ENCODE peak calls at places on chromosome 5, in six cellular contexts. D, V, Q, S, N and F are unnamed samples.

GRCh38 chr5:168311061-168311566 is 19.7 kb downstream of the WWC1 start:
- DNase-seq in D (no peak), V (no peak), Q (no peak), S (no peak), N (no peak), F (no peak)

GRCh38 chr5:38621331-38621730 is 64.9 kb upstream of the LIFR start:
- DNase-seq in D (no peak), V (no peak), Q (no peak), S (no peak), N (no peak), F (no peak)

GRCh38 chr5:123439616-123440153 is 16.5 kb upstream of the CEP120 start:
- DNase-seq in D (no peak), V (no peak), Q (no peak), S (no peak), N (no peak), F (peak; percentile 47)

GRCh38 chr5:108681079-108681921 is 66.4 kb upstream of the FER start:
- DNase-seq in D (peak; percentile 54), V (no peak), Q (peak; percentile 18), S (peak; percentile 24), N (no peak), F (peak; percentile 91)

GRCh38 chr5:56313596-56313995 is 80.5 kb upstream of the ANKRD55 start:
- DNase-seq in D (no peak), V (no peak), Q (no peak), S (no peak), N (no peak), F (no peak)

GRCh38 chr5:132504746-132505145 is 14.2 kb upstream of the IRF1 start:
- DNase-seq in D (no peak), V (no peak), Q (no peak), S (no peak), N (no peak), F (no peak)

GRCh38 chr5:35316611-35317307 is 86.5 kb upstream of the PRLR start:
- DNase-seq in D (no peak), V (peak; percentile 63), Q (no peak), S (no peak), N (peak; percentile 37), F (no peak)

GRCh38 chr5:178113141-178113787 is at the start of gene N4BP3:
- DNase-seq in D (peak; percentile 46), V (no peak), Q (peak; percentile 94), S (peak; percentile 39), N (peak; percentile 87), F (peak; percentile 47)

GRCh38 chr5:149789835-149790234 is 59.7 kb downstream of the PPARGC1B start:
- DNase-seq in D (no peak), V (no peak), Q (no peak), S (no peak), N (no peak), F (no peak)

GRCh38 chr5:172901788-172902496 is 57.3 kb upstream of the RPL26L1 start:
- DNase-seq in D (no peak), V (no peak), Q (no peak), S (no peak), N (no peak), F (peak; percentile 92)

GRCh38 chr5:164504141-164504772 is 998.8 kb downstream of the MAT2B start:
- DNase-seq in D (peak; percentile 49), V (no peak), Q (peak; percentile 1), S (peak; percentile 49), N (peak; percentile 22), F (peak; percentile 81)

GRCh38 chr5:18967637-18968036 is 1020.4 kb downstream of the CDH18 start:
- DNase-seq in D (no peak), V (no peak), Q (no peak), S (no peak), N (no peak), F (no peak)

GRCh38 chr5:132905938-132906337 is 32.5 kb downstream of the LEAP2 start:
- DNase-seq in D (peak; percentile 36), V (no peak), Q (no peak), S (no peak), N (no peak), F (peak; percentile 74)

GRCh38 chr5:98656106-98656795 is 117.2 kb upstream of the RGMB start:
- DNase-seq in D (no peak), V (no peak), Q (no peak), S (no peak), N (no peak), F (peak; percentile 64)

GRCh38 chr5:113278976-113279375 is 155.8 kb downstream of the TSSK1B start:
- DNase-seq in D (peak; percentile 76), V (no peak), Q (no peak), S (no peak), N (peak; percentile 9), F (peak; percentile 67)

GRCh38 chr5:57524661-57525060 is 42.0 kb upstream of the ACTBL2 start:
- DNase-seq in D (no peak), V (no peak), Q (no peak), S (no peak), N (no peak), F (peak; percentile 38)

GRCh38 chr5:175658299-175659145 is 651 bp downstream of the HRH2 start:
- DNase-seq in D (peak; percentile 32), V (no peak), Q (no peak), S (no peak), N (peak; percentile 52), F (no peak)

GRCh38 chr5:76204191-76204590 is 121.0 kb downstream of the SV2C start:
- DNase-seq in D (no peak), V (no peak), Q (no peak), S (no peak), N (no peak), F (no peak)

GRCh38 chr5:11527994-11528393 is 376.3 kb downstream of the CTNND2 start:
- DNase-seq in D (no peak), V (no peak), Q (no peak), S (peak; percentile 70), N (no peak), F (no peak)

GRCh38 chr5:6829150-6829784 is 116.0 kb downstream of the TENT4A start:
- DNase-seq in D (no peak), V (no peak), Q (peak; percentile 12), S (no peak), N (peak; percentile 77), F (no peak)

GRCh38 chr5:1544294-1545010 is 20.7 kb upstream of the LPCAT1 start:
- DNase-seq in D (no peak), V (peak; percentile 70), Q (no peak), S (no peak), N (no peak), F (no peak)